ENCODE peak calls at places on chromosomes 3 and 15, in eight cellular contexts. One of them, this sample, is unnamed.

GRCh38 chr3:13708871-13709595 is 160.1 kb downstream of the FBLN2 start:
- DNase-seq in pancreas: peak
- DNase-seq in ovary: no peak
- DNase-seq in cerebellar cortex: no peak
- DNase-seq in stimulated activated CD4-positive, alpha-beta T cell treated with anti-CD3 and anti-CD28 coated beads, Interleukin-4, amount 100 ng/mL, for 48 hours: no peak
- DNase-seq in M059J: no peak
- DNase-seq in left ventricle myocardium inferior: no peak
- DNase-seq in IMR-90: no peak
- DNase-seq in this sample: no peak

GRCh38 chr3:16290007-16290826 is 25.2 kb downstream of the OXNAD1 start:
- DNase-seq in M059J: peak
- DNase-seq in IMR-90: peak
- DNase-seq in stimulated activated CD4-positive, alpha-beta T cell treated with anti-CD3 and anti-CD28 coated beads, Interleukin-4, amount 100 ng/mL, for 48 hours: no peak
- DNase-seq in ovary: peak
- DNase-seq in pancreas: peak
- DNase-seq in left ventricle myocardium inferior: no peak
- DNase-seq in cerebellar cortex: peak
- DNase-seq in this sample: peak

GRCh38 chr3:134341391-134341790 is 32.9 kb downstream of the AMOTL2 start:
- DNase-seq in stimulated activated CD4-positive, alpha-beta T cell treated with anti-CD3 and anti-CD28 coated beads, Interleukin-4, amount 100 ng/mL, for 48 hours: no peak
- DNase-seq in cerebellar cortex: no peak
- DNase-seq in IMR-90: no peak
- DNase-seq in left ventricle myocardium inferior: no peak
- DNase-seq in M059J: no peak
- DNase-seq in pancreas: no peak
- DNase-seq in ovary: no peak
- DNase-seq in this sample: no peak

GRCh38 chr3:127032296-127032990 is 49.5 kb downstream of the PLXNA1 start:
- DNase-seq in cerebellar cortex: no peak
- DNase-seq in stimulated activated CD4-positive, alpha-beta T cell treated with anti-CD3 and anti-CD28 coated beads, Interleukin-4, amount 100 ng/mL, for 48 hours: no peak
- DNase-seq in left ventricle myocardium inferior: no peak
- DNase-seq in IMR-90: no peak
- DNase-seq in M059J: no peak
- DNase-seq in ovary: no peak
- DNase-seq in pancreas: no peak
- DNase-seq in this sample: no peak

GRCh38 chr3:196055683-196056270 is 26.1 kb downstream of the TFRC start:
- DNase-seq in IMR-90: no peak
- DNase-seq in stimulated activated CD4-positive, alpha-beta T cell treated with anti-CD3 and anti-CD28 coated beads, Interleukin-4, amount 100 ng/mL, for 48 hours: no peak
- DNase-seq in M059J: peak
- DNase-seq in pancreas: peak
- DNase-seq in cerebellar cortex: no peak
- DNase-seq in left ventricle myocardium inferior: no peak
- DNase-seq in ovary: peak
- DNase-seq in this sample: no peak

GRCh38 chr3:140292154-140292553 is 357.2 kb downstream of the CLSTN2 start:
- DNase-seq in M059J: peak
- DNase-seq in pancreas: no peak
- DNase-seq in stimulated activated CD4-positive, alpha-beta T cell treated with anti-CD3 and anti-CD28 coated beads, Interleukin-4, amount 100 ng/mL, for 48 hours: no peak
- DNase-seq in left ventricle myocardium inferior: no peak
- DNase-seq in ovary: no peak
- DNase-seq in cerebellar cortex: no peak
- DNase-seq in IMR-90: no peak
- DNase-seq in this sample: no peak

GRCh38 chr3:192986399-192986798 is 68.7 kb upstream of the MB21D2 start:
- DNase-seq in stimulated activated CD4-positive, alpha-beta T cell treated with anti-CD3 and anti-CD28 coated beads, Interleukin-4, amount 100 ng/mL, for 48 hours: no peak
- DNase-seq in left ventricle myocardium inferior: no peak
- DNase-seq in cerebellar cortex: no peak
- DNase-seq in IMR-90: no peak
- DNase-seq in ovary: no peak
- DNase-seq in M059J: peak
- DNase-seq in pancreas: no peak
- DNase-seq in this sample: no peak

GRCh38 chr3:124850212-124850611 is 37.0 kb downstream of the ITGB5 start:
- DNase-seq in IMR-90: no peak
- DNase-seq in M059J: no peak
- DNase-seq in left ventricle myocardium inferior: no peak
- DNase-seq in pancreas: no peak
- DNase-seq in cerebellar cortex: no peak
- DNase-seq in stimulated activated CD4-positive, alpha-beta T cell treated with anti-CD3 and anti-CD28 coated beads, Interleukin-4, amount 100 ng/mL, for 48 hours: no peak
- DNase-seq in ovary: no peak
- DNase-seq in this sample: no peak

GRCh38 chr3:151166161-151166560 is 36.9 kb downstream of the GPR171 start:
- DNase-seq in ovary: no peak
- DNase-seq in left ventricle myocardium inferior: no peak
- DNase-seq in stimulated activated CD4-positive, alpha-beta T cell treated with anti-CD3 and anti-CD28 coated beads, Interleukin-4, amount 100 ng/mL, for 48 hours: no peak
- DNase-seq in pancreas: no peak
- DNase-seq in M059J: no peak
- DNase-seq in IMR-90: peak
- DNase-seq in cerebellar cortex: no peak
- DNase-seq in this sample: no peak

GRCh38 chr3:134373278-134373941 is 837 bp downstream of the AMOTL2 start:
- DNase-seq in M059J: peak
- DNase-seq in ovary: peak
- DNase-seq in stimulated activated CD4-positive, alpha-beta T cell treated with anti-CD3 and anti-CD28 coated beads, Interleukin-4, amount 100 ng/mL, for 48 hours: no peak
- DNase-seq in pancreas: peak
- DNase-seq in left ventricle myocardium inferior: peak
- DNase-seq in cerebellar cortex: peak
- DNase-seq in IMR-90: peak
- DNase-seq in this sample: peak

GRCh38 chr3:44342191-44342790 is 3.7 kb downstream of the TCAIM start:
- DNase-seq in IMR-90: peak
- DNase-seq in M059J: peak
- DNase-seq in ovary: no peak
- DNase-seq in left ventricle myocardium inferior: no peak
- DNase-seq in cerebellar cortex: no peak
- DNase-seq in pancreas: no peak
- DNase-seq in stimulated activated CD4-positive, alpha-beta T cell treated with anti-CD3 and anti-CD28 coated beads, Interleukin-4, amount 100 ng/mL, for 48 hours: no peak
- DNase-seq in this sample: no peak

GRCh38 chr3:151183253-151183652 is 19.8 kb downstream of the GPR171 start:
- DNase-seq in stimulated activated CD4-positive, alpha-beta T cell treated with anti-CD3 and anti-CD28 coated beads, Interleukin-4, amount 100 ng/mL, for 48 hours: no peak
- DNase-seq in M059J: no peak
- DNase-seq in left ventricle myocardium inferior: no peak
- DNase-seq in cerebellar cortex: no peak
- DNase-seq in ovary: no peak
- DNase-seq in IMR-90: no peak
- DNase-seq in pancreas: no peak
- DNase-seq in this sample: no peak

GRCh38 chr3:45572755-45573154 is 21.8 kb upstream of the LIMD1 start:
- DNase-seq in M059J: no peak
- DNase-seq in ovary: no peak
- DNase-seq in cerebellar cortex: no peak
- DNase-seq in IMR-90: no peak
- DNase-seq in stimulated activated CD4-positive, alpha-beta T cell treated with anti-CD3 and anti-CD28 coated beads, Interleukin-4, amount 100 ng/mL, for 48 hours: no peak
- DNase-seq in pancreas: no peak
- DNase-seq in left ventricle myocardium inferior: no peak
- DNase-seq in this sample: no peak

GRCh38 chr3:176513604-176514003 is 683.7 kb downstream of the TBL1XR1 start:
- DNase-seq in ovary: no peak
- DNase-seq in stimulated activated CD4-positive, alpha-beta T cell treated with anti-CD3 and anti-CD28 coated beads, Interleukin-4, amount 100 ng/mL, for 48 hours: peak
- DNase-seq in IMR-90: no peak
- DNase-seq in cerebellar cortex: no peak
- DNase-seq in pancreas: no peak
- DNase-seq in M059J: no peak
- DNase-seq in left ventricle myocardium inferior: no peak
- DNase-seq in this sample: no peak

GRCh38 chr3:102183186-102183585 is 251.6 kb upstream of the ZPLD1 start:
- DNase-seq in cerebellar cortex: no peak
- DNase-seq in IMR-90: no peak
- DNase-seq in pancreas: no peak
- DNase-seq in ovary: no peak
- DNase-seq in M059J: no peak
- DNase-seq in stimulated activated CD4-positive, alpha-beta T cell treated with anti-CD3 and anti-CD28 coated beads, Interleukin-4, amount 100 ng/mL, for 48 hours: no peak
- DNase-seq in left ventricle myocardium inferior: no peak
- DNase-seq in this sample: no peak

GRCh38 chr3:161016417-161017313 is 88.5 kb downstream of the B3GALNT1 start:
- DNase-seq in cerebellar cortex: no peak
- DNase-seq in IMR-90: no peak
- DNase-seq in pancreas: no peak
- DNase-seq in stimulated activated CD4-positive, alpha-beta T cell treated with anti-CD3 and anti-CD28 coated beads, Interleukin-4, amount 100 ng/mL, for 48 hours: no peak
- DNase-seq in left ventricle myocardium inferior: no peak
- DNase-seq in ovary: no peak
- DNase-seq in M059J: no peak
- DNase-seq in this sample: no peak

GRCh38 chr15:73700041-73700842 is 16.1 kb downstream of the CD276 start:
- DNase-seq in pancreas: peak
- DNase-seq in left ventricle myocardium inferior: peak
- DNase-seq in M059J: peak
- DNase-seq in IMR-90: peak
- DNase-seq in cerebellar cortex: peak
- DNase-seq in ovary: peak
- DNase-seq in stimulated activated CD4-positive, alpha-beta T cell treated with anti-CD3 and anti-CD28 coated beads, Interleukin-4, amount 100 ng/mL, for 48 hours: peak
- DNase-seq in this sample: peak

GRCh38 chr3:138468886-138469285 is 34.5 kb downstream of the ESYT3 start:
- DNase-seq in stimulated activated CD4-positive, alpha-beta T cell treated with anti-CD3 and anti-CD28 coated beads, Interleukin-4, amount 100 ng/mL, for 48 hours: no peak
- DNase-seq in left ventricle myocardium inferior: no peak
- DNase-seq in cerebellar cortex: peak
- DNase-seq in IMR-90: no peak
- DNase-seq in M059J: peak
- DNase-seq in pancreas: no peak
- DNase-seq in ovary: no peak
- DNase-seq in this sample: no peak

GRCh38 chr15:92968926-92969664 is 69.0 kb downstream of the CHD2 start:
- DNase-seq in IMR-90: no peak
- DNase-seq in left ventricle myocardium inferior: no peak
- DNase-seq in ovary: no peak
- DNase-seq in M059J: no peak
- DNase-seq in pancreas: no peak
- DNase-seq in cerebellar cortex: no peak
- DNase-seq in stimulated activated CD4-positive, alpha-beta T cell treated with anti-CD3 and anti-CD28 coated beads, Interleukin-4, amount 100 ng/mL, for 48 hours: no peak
- DNase-seq in this sample: no peak

GRCh38 chr3:128317698-128318231 is 148.9 kb downstream of the DNAJB8 start:
- DNase-seq in M059J: no peak
- DNase-seq in IMR-90: no peak
- DNase-seq in stimulated activated CD4-positive, alpha-beta T cell treated with anti-CD3 and anti-CD28 coated beads, Interleukin-4, amount 100 ng/mL, for 48 hours: no peak
- DNase-seq in pancreas: peak
- DNase-seq in ovary: no peak
- DNase-seq in left ventricle myocardium inferior: no peak
- DNase-seq in cerebellar cortex: peak
- DNase-seq in this sample: no peak